ENCODE peak calls at places on chromosomes 3 and 15, in seven cellular contexts. I is choroid plexus epithelial cell, Y is GM10248, Q is uterus, O is tibial artery, K is mucosa of descending colon, S is A549. G is an unnamed sample.

GRCh38 chr3:72043212-72044133 is 258.5 kb upstream of the PROK2 start:
- DNase-seq in Q (no peak), O (no peak), K (no peak), I (no peak), Y (peak; percentile 37), S (no peak), G (no peak)

GRCh38 chr3:11651900-11652299 is 8.2 kb upstream of the VGLL4 start:
- DNase-seq in S (no peak), O (no peak), Y (peak; percentile 42), Q (no peak), I (peak; percentile 75), K (no peak), G (no peak)

GRCh38 chr3:101189786-101190185 is 130.6 kb downstream of the IMPG2 start:
- DNase-seq in Q (no peak), S (peak; percentile 46), O (no peak), Y (no peak), I (peak; percentile 71), K (no peak), G (no peak)

GRCh38 chr15:35306361-35306981 is 221.4 kb upstream of the NANOGP8 start:
- DNase-seq in Q (no peak), Y (no peak), O (no peak), S (peak; percentile 65), I (peak; percentile 59), K (no peak), G (no peak)

GRCh38 chr15:78034495-78035191 is 42.9 kb downstream of the TBC1D2B start:
- DNase-seq in K (peak; percentile 61), Q (no peak), O (no peak), I (peak; percentile 46), S (no peak), Y (peak; percentile 56), G (no peak)

GRCh38 chr3:21551019-21551418 is 200.0 kb downstream of the ZNF385D start:
- DNase-seq in K (no peak), Y (no peak), Q (no peak), I (peak; percentile 9), S (peak; percentile 22), O (no peak), G (no peak)

GRCh38 chr3:171026584-171027293 is at the start of gene SLC2A2:
- DNase-seq in O (no peak), Y (no peak), I (no peak), S (no peak), Q (no peak), K (no peak), G (no peak)

GRCh38 chr3:157423337-157423736 is 13.3 kb upstream of the PTX3 start:
- DNase-seq in K (no peak), O (no peak), Q (no peak), Y (no peak), S (no peak), I (no peak), G (no peak)

GRCh38 chr3:25441234-25441856 is 13.3 kb downstream of the RARB start:
- DNase-seq in O (no peak), Y (peak; percentile 19), Q (no peak), I (no peak), S (no peak), K (no peak), G (no peak)

GRCh38 chr15:45855907-45856579 is 221.2 kb downstream of the SQOR start:
- DNase-seq in I (no peak), O (no peak), K (no peak), Q (no peak), Y (no peak), S (no peak), G (no peak)

GRCh38 chr15:28885630-28886430 is at the start of gene APBA2:
- DNase-seq in S (peak; percentile 55), Q (no peak), Y (no peak), I (peak; percentile 48), O (no peak), K (no peak), G (no peak)
- TF ChIP-seq CTCF in S (peak; percentile 29), Q (no peak), Y (no peak), I (no peak), O (no peak), K (no peak), G (no peak)

GRCh38 chr15:42066764-42067415 is 27.5 kb downstream of the PLA2G4D start:
- DNase-seq in Q (no peak), I (no peak), O (peak; percentile 6), S (no peak), Y (no peak), K (no peak), G (peak; percentile 52)
- TF ChIP-seq CTCF in Q (no peak), I (no peak), O (no peak), S (no peak), Y (no peak), K (no peak), G (no peak)

GRCh38 chr3:58353722-58354553 is 21.2 kb downstream of the PXK start:
- DNase-seq in S (no peak), I (peak; percentile 39), K (no peak), O (no peak), Y (no peak), Q (no peak), G (no peak)
- TF ChIP-seq CTCF in S (no peak), I (peak; percentile 38), K (no peak), O (no peak), Y (no peak), Q (no peak), G (no peak)

GRCh38 chr3:86180696-86181095 is 810.3 kb downstream of the VGLL3 start:
- DNase-seq in Q (no peak), Y (no peak), K (no peak), I (peak; percentile 8), S (peak; percentile 61), O (no peak), G (no peak)
- TF ChIP-seq CTCF in Q (no peak), Y (peak; percentile 17), K (no peak), I (peak; percentile 17), S (no peak), O (no peak), G (peak; percentile 26)

GRCh38 chr3:145191543-145191942 is 969.4 kb downstream of the PLOD2 start:
- DNase-seq in Q (no peak), I (no peak), K (no peak), O (no peak), Y (no peak), S (no peak), G (no peak)

GRCh38 chr3:145197051-145197562 is 963.9 kb downstream of the PLOD2 start:
- DNase-seq in K (no peak), Y (no peak), I (no peak), O (no peak), S (no peak), Q (no peak), G (no peak)
- TF ChIP-seq CTCF in K (no peak), Y (no peak), I (no peak), O (no peak), S (no peak), Q (no peak), G (no peak)

DNA sequence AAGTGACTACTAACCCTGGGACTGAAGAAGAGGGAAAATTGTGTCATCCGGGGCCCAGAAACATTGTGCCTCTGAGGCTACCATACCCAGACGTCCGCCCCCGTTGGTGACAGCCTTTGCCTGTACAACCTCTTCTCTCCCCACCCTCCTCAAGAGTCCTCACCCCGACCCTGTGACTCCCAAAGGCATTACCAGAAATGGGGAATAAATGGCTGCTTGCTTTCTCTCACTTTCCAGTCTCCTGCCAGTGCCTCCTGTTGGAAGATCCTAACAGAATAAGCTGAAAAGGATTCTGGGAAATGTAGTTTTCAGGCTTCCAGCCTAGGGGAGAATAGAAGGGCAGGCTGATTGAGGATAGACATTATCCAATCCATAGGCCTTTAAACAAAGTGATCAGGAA is 30.8 kb upstream of the SLC25A36 start:
- DNase-seq in O (no peak), S (peak; percentile 12), I (peak; percentile 44), K (no peak), Q (no peak), Y (no peak), G (no peak)
- TF ChIP-seq CTCF in O (no peak), S (no peak), I (peak; percentile 44), K (no peak), Q (no peak), Y (no peak), G (no peak)

DNA sequence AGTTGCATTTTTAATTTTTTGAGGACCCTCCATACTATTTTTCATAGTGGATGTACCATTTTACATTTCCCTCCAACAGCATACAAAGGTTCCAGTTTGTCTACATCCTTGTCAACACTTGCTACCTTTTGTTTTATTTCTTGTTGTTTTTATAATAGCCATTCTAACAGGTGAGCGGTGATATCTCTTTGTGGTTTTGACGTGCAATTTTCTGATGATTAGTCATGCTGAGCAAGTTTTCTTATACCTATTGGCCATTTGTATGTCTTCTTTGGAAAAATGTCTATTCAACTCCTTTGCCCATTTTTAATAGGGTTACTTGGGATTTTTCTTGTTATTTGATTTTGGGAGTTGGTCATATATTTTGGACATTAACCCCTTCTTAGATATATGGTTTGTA is 187.0 kb downstream of the CDIN1 start:
- DNase-seq in S (no peak), Y (no peak), O (no peak), I (no peak), Q (no peak), K (no peak), G (no peak)
- TF ChIP-seq CTCF in S (no peak), Y (no peak), O (no peak), I (no peak), Q (no peak), K (no peak), G (no peak)